ENCODE peak calls at places on chromosome 15, in four cellular contexts. N, H, M and L are unnamed samples.

GRCh38 chr15:70742928-70743327 is 20.4 kb downstream of the UACA start:
- DNase-seq in N (no peak), H (no peak), M (no peak), L (no peak)

GRCh38 chr15:79901958-79902357 is 5.1 kb upstream of the MTHFS start:
- DNase-seq in N (no peak), H (peak), M (no peak), L (no peak)

GRCh38 chr15:64634020-64634419 is 141.4 kb downstream of the RBPMS2 start:
- DNase-seq in N (no peak), H (no peak), M (no peak), L (no peak)

GRCh38 chr15:28919201-28919627 is 33.4 kb downstream of the APBA2 start:
- DNase-seq in N (no peak), H (no peak), M (no peak), L (no peak)

GRCh38 chr15:49494842-49495241 is 71.8 kb downstream of the FGF7 start:
- DNase-seq in N (no peak), H (no peak), M (no peak), L (no peak)

GRCh38 chr15:31467361-31467760 is 140.7 kb downstream of the KLF13 start:
- DNase-seq in N (no peak), H (no peak), M (no peak), L (no peak)

GRCh38 chr15:25801586-25802284 is 61.4 kb downstream of the ATP10A start:
- DNase-seq in N (no peak), H (no peak), M (no peak), L (no peak)

GRCh38 chr15:55654541-55654940 is 66.4 kb upstream of the PYGO1 start:
- DNase-seq in N (no peak), H (no peak), M (peak), L (no peak)

GRCh38 chr15:57541805-57542504 is 49.7 kb upstream of the MYZAP start:
- DNase-seq in N (peak), H (peak), M (peak), L (peak)

GRCh38 chr15:50077655-50078054 is 41.4 kb downstream of the ATP8B4 start:
- DNase-seq in N (no peak), H (no peak), M (no peak), L (no peak)

GRCh38 chr15:70065006-70065722 is 32.6 kb downstream of the TLE3 start:
- DNase-seq in N (no peak), H (no peak), M (no peak), L (no peak)

GRCh38 chr15:89457086-89457485 is 39.3 kb downstream of the RHCG start:
- DNase-seq in N (no peak), H (no peak), M (no peak), L (no peak)

GRCh38 chr15:101110681-101111569 is 140.9 kb downstream of the CHSY1 start:
- DNase-seq in N (no peak), H (no peak), M (no peak), L (no peak)

GRCh38 chr15:63121382-63122001 is at the start of gene LACTB:
- DNase-seq in N (peak), H (peak), M (peak), L (peak)

GRCh38 chr15:69060744-69061143 is 46.2 kb downstream of the NOX5 start:
- DNase-seq in N (no peak), H (no peak), M (no peak), L (no peak)

GRCh38 chr15:77228831-77229230 is 157.9 kb upstream of the TSPAN3 start:
- DNase-seq in N (no peak), H (no peak), M (no peak), L (no peak)

GRCh38 chr15:74414603-74415338 is 19.0 kb downstream of the SEMA7A start:
- DNase-seq in N (no peak), H (no peak), M (no peak), L (no peak)

GRCh38 chr15:38050988-38051387 is 116.5 kb downstream of the TMCO5A start:
- DNase-seq in N (no peak), H (no peak), M (no peak), L (no peak)

GRCh38 chr15:29143909-29144308 is 125.7 kb downstream of the NSMCE3 start:
- DNase-seq in N (peak), H (no peak), M (no peak), L (no peak)

GRCh38 chr15:70156781-70157261 is 59.1 kb upstream of the TLE3 start:
- DNase-seq in N (peak), H (no peak), M (no peak), L (no peak)

GRCh38 chr15:65819563-65819960 is 27.5 kb upstream of the DENND4A start:
- DNase-seq in N (no peak), H (no peak), M (peak), L (no peak)

GRCh38 chr15:34279341-34279740 is 54.5 kb downstream of the EMC4 start:
- DNase-seq in N (no peak), H (no peak), M (no peak), L (no peak)

GRCh38 chr15:89111961-89112340 is 23.7 kb downstream of the ABHD2 start:
- DNase-seq in N (no peak), H (no peak), M (no peak), L (no peak)

GRCh38 chr15:26972636-26973035 is 1.7 kb downstream of the GABRG3 start:
- DNase-seq in N (no peak), H (no peak), M (no peak), L (no peak)

GRCh38 chr15:58840048-58840447 is 68.9 kb downstream of the MINDY2 start:
- DNase-seq in N (no peak), H (no peak), M (no peak), L (no peak)

GRCh38 chr15:28992996-28993719 is 107.4 kb downstream of the APBA2 start:
- DNase-seq in N (no peak), H (no peak), M (no peak), L (no peak)

GRCh38 chr15:42129364-42129763 is 27.1 kb downstream of the PLA2G4F start:
- DNase-seq in N (no peak), H (no peak), M (no peak), L (no peak)

GRCh38 chr15:52370010-52370409 is 74.4 kb upstream of the MYO5C start:
- DNase-seq in N (no peak), H (peak), M (no peak), L (no peak)

GRCh38 chr15:83200162-83200561 is 7.5 kb downstream of the HDGFL3 start:
- DNase-seq in N (peak), H (no peak), M (no peak), L (no peak)

GRCh38 chr15:81957698-81958097 is 88.1 kb downstream of the MEX3B start:
- DNase-seq in N (no peak), H (no peak), M (no peak), L (no peak)

GRCh38 chr15:73081321-73081958 is 29.2 kb downstream of the NEO1 start:
- DNase-seq in N (peak), H (peak), M (peak), L (peak)

GRCh38 chr15:84598993-84599392 is 1.8 kb upstream of the ZSCAN2 start:
- DNase-seq in N (no peak), H (peak), M (peak), L (no peak)

GRCh38 chr15:81379269-81379668 is 5.3 kb upstream of the TMC3 start:
- DNase-seq in N (no peak), H (no peak), M (no peak), L (no peak)

GRCh38 chr15:58413253-58413652 is 18.5 kb upstream of the LIPC start:
- DNase-seq in N (no peak), H (no peak), M (no peak), L (no peak)

GRCh38 chr15:83206971-83207621 is 527 bp downstream of the HDGFL3 start:
- DNase-seq in N (no peak), H (peak), M (no peak), L (peak)

GRCh38 chr15:60718661-60719069 is 239.7 kb upstream of the ICE2 start:
- DNase-seq in N (peak), H (no peak), M (no peak), L (no peak)